ENCODE peak calls at places on chromosomes 7 and 10, in ten cellular contexts. One of them, this sample, is unnamed.

GRCh38 chr7:73974101-73974947 is 53.6 kb upstream of the ELN start:
- DNase-seq in head of caudate nucleus: no peak
- DNase-seq in ureter: peak; percentile 37
- DNase-seq in foreskin fibroblast: no peak
- DNase-seq in Daoy: no peak
- DNase-seq in activated naive CD4-positive, alpha-beta T cell treated with anti-CD3 and anti-CD28 coated beads for 36 hours: no peak
- DNase-seq in activated T-helper 1 cell treated with anti-CD3 and anti-CD28 coated beads, Interleukin-2, amount 50 U/mL, for 16 hours: no peak
- DNase-seq in endothelial cell: no peak
- DNase-seq in cardiac muscle cell: no peak
- DNase-seq in activated CD4-positive, CD25-positive, alpha-beta regulatory T cell treated with anti-CD3 and anti-CD28 coated beads, Interleukin-2, amount 50 U/mL, for 72 hours: peak; percentile 0
- DNase-seq in this sample: no peak

GRCh38 chr10:124678566-124679240 is 65.5 kb downstream of the FAM53B start:
- DNase-seq in activated T-helper 1 cell treated with anti-CD3 and anti-CD28 coated beads, Interleukin-2, amount 50 U/mL, for 16 hours: no peak
- DNase-seq in cardiac muscle cell: no peak
- DNase-seq in activated naive CD4-positive, alpha-beta T cell treated with anti-CD3 and anti-CD28 coated beads for 36 hours: peak; percentile 43
- DNase-seq in ureter: no peak
- DNase-seq in Daoy: no peak
- DNase-seq in endothelial cell: no peak
- DNase-seq in foreskin fibroblast: no peak
- DNase-seq in head of caudate nucleus: no peak
- DNase-seq in activated CD4-positive, CD25-positive, alpha-beta regulatory T cell treated with anti-CD3 and anti-CD28 coated beads, Interleukin-2, amount 50 U/mL, for 72 hours: no peak
- DNase-seq in this sample: no peak

GRCh38 chr7:55070839-55071238 is 52.0 kb downstream of the EGFR start:
- DNase-seq in ureter: no peak
- DNase-seq in foreskin fibroblast: no peak
- DNase-seq in activated CD4-positive, CD25-positive, alpha-beta regulatory T cell treated with anti-CD3 and anti-CD28 coated beads, Interleukin-2, amount 50 U/mL, for 72 hours: no peak
- DNase-seq in Daoy: no peak
- DNase-seq in endothelial cell: no peak
- DNase-seq in activated T-helper 1 cell treated with anti-CD3 and anti-CD28 coated beads, Interleukin-2, amount 50 U/mL, for 16 hours: no peak
- DNase-seq in activated naive CD4-positive, alpha-beta T cell treated with anti-CD3 and anti-CD28 coated beads for 36 hours: no peak
- DNase-seq in cardiac muscle cell: no peak
- DNase-seq in head of caudate nucleus: no peak
- DNase-seq in this sample: no peak

GRCh38 chr7:155804897-155805825 is 7.1 kb downstream of the SHH start:
- DNase-seq in ureter: no peak
- DNase-seq in cardiac muscle cell: peak; percentile 79
- DNase-seq in foreskin fibroblast: peak; percentile 69
- DNase-seq in activated CD4-positive, CD25-positive, alpha-beta regulatory T cell treated with anti-CD3 and anti-CD28 coated beads, Interleukin-2, amount 50 U/mL, for 72 hours: peak; percentile 70
- DNase-seq in endothelial cell: peak; percentile 94
- DNase-seq in activated T-helper 1 cell treated with anti-CD3 and anti-CD28 coated beads, Interleukin-2, amount 50 U/mL, for 16 hours: no peak
- DNase-seq in Daoy: peak; percentile 94
- DNase-seq in head of caudate nucleus: peak; percentile 60
- DNase-seq in activated naive CD4-positive, alpha-beta T cell treated with anti-CD3 and anti-CD28 coated beads for 36 hours: peak; percentile 65
- DNase-seq in this sample: peak; percentile 80

GRCh38 chr7:137453356-137453755 is 109.8 kb upstream of the PTN start:
- DNase-seq in activated naive CD4-positive, alpha-beta T cell treated with anti-CD3 and anti-CD28 coated beads for 36 hours: no peak
- DNase-seq in endothelial cell: no peak
- DNase-seq in activated CD4-positive, CD25-positive, alpha-beta regulatory T cell treated with anti-CD3 and anti-CD28 coated beads, Interleukin-2, amount 50 U/mL, for 72 hours: no peak
- DNase-seq in head of caudate nucleus: no peak
- DNase-seq in Daoy: no peak
- DNase-seq in foreskin fibroblast: no peak
- DNase-seq in ureter: no peak
- DNase-seq in cardiac muscle cell: no peak
- DNase-seq in activated T-helper 1 cell treated with anti-CD3 and anti-CD28 coated beads, Interleukin-2, amount 50 U/mL, for 16 hours: no peak
- DNase-seq in this sample: no peak

GRCh38 chr7:111212857-111213523 is 122.1 kb downstream of the LRRN3 start:
- DNase-seq in Daoy: no peak
- DNase-seq in cardiac muscle cell: no peak
- DNase-seq in activated CD4-positive, CD25-positive, alpha-beta regulatory T cell treated with anti-CD3 and anti-CD28 coated beads, Interleukin-2, amount 50 U/mL, for 72 hours: no peak
- DNase-seq in activated T-helper 1 cell treated with anti-CD3 and anti-CD28 coated beads, Interleukin-2, amount 50 U/mL, for 16 hours: no peak
- DNase-seq in head of caudate nucleus: no peak
- DNase-seq in activated naive CD4-positive, alpha-beta T cell treated with anti-CD3 and anti-CD28 coated beads for 36 hours: no peak
- DNase-seq in foreskin fibroblast: no peak
- DNase-seq in endothelial cell: no peak
- DNase-seq in ureter: no peak
- DNase-seq in this sample: no peak

GRCh38 chr7:131620673-131621609 is 64.5 kb upstream of the PODXL start:
- DNase-seq in endothelial cell: no peak
- DNase-seq in ureter: no peak
- DNase-seq in activated CD4-positive, CD25-positive, alpha-beta regulatory T cell treated with anti-CD3 and anti-CD28 coated beads, Interleukin-2, amount 50 U/mL, for 72 hours: no peak
- DNase-seq in activated naive CD4-positive, alpha-beta T cell treated with anti-CD3 and anti-CD28 coated beads for 36 hours: no peak
- DNase-seq in cardiac muscle cell: peak; percentile 37
- DNase-seq in head of caudate nucleus: no peak
- DNase-seq in activated T-helper 1 cell treated with anti-CD3 and anti-CD28 coated beads, Interleukin-2, amount 50 U/mL, for 16 hours: no peak
- DNase-seq in foreskin fibroblast: no peak
- DNase-seq in Daoy: peak; percentile 88
- DNase-seq in this sample: no peak

GRCh38 chr10:32056136-32057040 is at the start of gene KIF5B:
- DNase-seq in endothelial cell: peak; percentile 93
- DNase-seq in cardiac muscle cell: peak; percentile 90
- DNase-seq in ureter: peak; percentile 89
- DNase-seq in activated T-helper 1 cell treated with anti-CD3 and anti-CD28 coated beads, Interleukin-2, amount 50 U/mL, for 16 hours: peak; percentile 74
- DNase-seq in activated naive CD4-positive, alpha-beta T cell treated with anti-CD3 and anti-CD28 coated beads for 36 hours: peak; percentile 84
- DNase-seq in foreskin fibroblast: peak; percentile 84
- DNase-seq in activated CD4-positive, CD25-positive, alpha-beta regulatory T cell treated with anti-CD3 and anti-CD28 coated beads, Interleukin-2, amount 50 U/mL, for 72 hours: peak; percentile 92
- DNase-seq in Daoy: peak; percentile 92
- DNase-seq in head of caudate nucleus: peak; percentile 88
- DNase-seq in this sample: peak; percentile 98

GRCh38 chr7:87875151-87876039 is 765 bp downstream of the SLC25A40 start:
- DNase-seq in activated T-helper 1 cell treated with anti-CD3 and anti-CD28 coated beads, Interleukin-2, amount 50 U/mL, for 16 hours: no peak
- DNase-seq in endothelial cell: no peak
- DNase-seq in cardiac muscle cell: no peak
- DNase-seq in Daoy: no peak
- DNase-seq in head of caudate nucleus: no peak
- DNase-seq in activated naive CD4-positive, alpha-beta T cell treated with anti-CD3 and anti-CD28 coated beads for 36 hours: peak; percentile 7
- DNase-seq in foreskin fibroblast: no peak
- DNase-seq in activated CD4-positive, CD25-positive, alpha-beta regulatory T cell treated with anti-CD3 and anti-CD28 coated beads, Interleukin-2, amount 50 U/mL, for 72 hours: no peak
- DNase-seq in ureter: peak; percentile 44
- DNase-seq in this sample: peak; percentile 6

GRCh38 chr10:69715156-69715898 is 85.3 kb downstream of the FAM241B start:
- DNase-seq in activated T-helper 1 cell treated with anti-CD3 and anti-CD28 coated beads, Interleukin-2, amount 50 U/mL, for 16 hours: no peak
- DNase-seq in Daoy: no peak
- DNase-seq in foreskin fibroblast: no peak
- DNase-seq in cardiac muscle cell: peak; percentile 50
- DNase-seq in ureter: no peak
- DNase-seq in endothelial cell: no peak
- DNase-seq in activated naive CD4-positive, alpha-beta T cell treated with anti-CD3 and anti-CD28 coated beads for 36 hours: no peak
- DNase-seq in activated CD4-positive, CD25-positive, alpha-beta regulatory T cell treated with anti-CD3 and anti-CD28 coated beads, Interleukin-2, amount 50 U/mL, for 72 hours: no peak
- DNase-seq in head of caudate nucleus: no peak
- DNase-seq in this sample: no peak

GRCh38 chr10:9028211-9028610 is 973.7 kb downstream of the GATA3 start:
- DNase-seq in activated naive CD4-positive, alpha-beta T cell treated with anti-CD3 and anti-CD28 coated beads for 36 hours: no peak
- DNase-seq in Daoy: no peak
- DNase-seq in head of caudate nucleus: no peak
- DNase-seq in activated T-helper 1 cell treated with anti-CD3 and anti-CD28 coated beads, Interleukin-2, amount 50 U/mL, for 16 hours: no peak
- DNase-seq in foreskin fibroblast: no peak
- DNase-seq in cardiac muscle cell: no peak
- DNase-seq in activated CD4-positive, CD25-positive, alpha-beta regulatory T cell treated with anti-CD3 and anti-CD28 coated beads, Interleukin-2, amount 50 U/mL, for 72 hours: no peak
- DNase-seq in ureter: no peak
- DNase-seq in endothelial cell: no peak
- DNase-seq in this sample: no peak

GRCh38 chr7:55574062-55574717 is 1.9 kb upstream of the VOPP1 start:
- DNase-seq in activated T-helper 1 cell treated with anti-CD3 and anti-CD28 coated beads, Interleukin-2, amount 50 U/mL, for 16 hours: no peak
- DNase-seq in cardiac muscle cell: peak; percentile 22
- DNase-seq in foreskin fibroblast: peak; percentile 15
- DNase-seq in activated CD4-positive, CD25-positive, alpha-beta regulatory T cell treated with anti-CD3 and anti-CD28 coated beads, Interleukin-2, amount 50 U/mL, for 72 hours: no peak
- DNase-seq in head of caudate nucleus: no peak
- DNase-seq in endothelial cell: no peak
- DNase-seq in ureter: peak; percentile 43
- DNase-seq in activated naive CD4-positive, alpha-beta T cell treated with anti-CD3 and anti-CD28 coated beads for 36 hours: peak; percentile 76
- DNase-seq in Daoy: no peak
- DNase-seq in this sample: peak; percentile 39

GRCh38 chr7:119783799-119784198 is 489.2 kb upstream of the KCND2 start:
- DNase-seq in cardiac muscle cell: peak; percentile 68
- DNase-seq in foreskin fibroblast: no peak
- DNase-seq in activated naive CD4-positive, alpha-beta T cell treated with anti-CD3 and anti-CD28 coated beads for 36 hours: no peak
- DNase-seq in ureter: no peak
- DNase-seq in head of caudate nucleus: no peak
- DNase-seq in activated CD4-positive, CD25-positive, alpha-beta regulatory T cell treated with anti-CD3 and anti-CD28 coated beads, Interleukin-2, amount 50 U/mL, for 72 hours: no peak
- DNase-seq in activated T-helper 1 cell treated with anti-CD3 and anti-CD28 coated beads, Interleukin-2, amount 50 U/mL, for 16 hours: no peak
- DNase-seq in endothelial cell: no peak
- DNase-seq in Daoy: peak; percentile 23
- DNase-seq in this sample: no peak

GRCh38 chr10:59434463-59435326 is 72.3 kb upstream of the FAM13C start:
- DNase-seq in cardiac muscle cell: peak; percentile 43
- DNase-seq in foreskin fibroblast: no peak
- DNase-seq in head of caudate nucleus: no peak
- DNase-seq in activated T-helper 1 cell treated with anti-CD3 and anti-CD28 coated beads, Interleukin-2, amount 50 U/mL, for 16 hours: no peak
- DNase-seq in ureter: no peak
- DNase-seq in endothelial cell: no peak
- DNase-seq in activated naive CD4-positive, alpha-beta T cell treated with anti-CD3 and anti-CD28 coated beads for 36 hours: no peak
- DNase-seq in activated CD4-positive, CD25-positive, alpha-beta regulatory T cell treated with anti-CD3 and anti-CD28 coated beads, Interleukin-2, amount 50 U/mL, for 72 hours: no peak
- DNase-seq in Daoy: peak; percentile 17
- DNase-seq in this sample: peak; percentile 17

GRCh38 chr7:128011079-128011670 is 20.1 kb downstream of the LRRC4 start:
- DNase-seq in endothelial cell: no peak
- DNase-seq in foreskin fibroblast: no peak
- DNase-seq in head of caudate nucleus: no peak
- DNase-seq in activated T-helper 1 cell treated with anti-CD3 and anti-CD28 coated beads, Interleukin-2, amount 50 U/mL, for 16 hours: no peak
- DNase-seq in activated CD4-positive, CD25-positive, alpha-beta regulatory T cell treated with anti-CD3 and anti-CD28 coated beads, Interleukin-2, amount 50 U/mL, for 72 hours: no peak
- DNase-seq in activated naive CD4-positive, alpha-beta T cell treated with anti-CD3 and anti-CD28 coated beads for 36 hours: no peak
- DNase-seq in ureter: no peak
- DNase-seq in Daoy: no peak
- DNase-seq in cardiac muscle cell: no peak
- DNase-seq in this sample: no peak

GRCh38 chr7:15503603-15504280 is 58.1 kb downstream of the AGMO start:
- DNase-seq in activated T-helper 1 cell treated with anti-CD3 and anti-CD28 coated beads, Interleukin-2, amount 50 U/mL, for 16 hours: no peak
- DNase-seq in activated CD4-positive, CD25-positive, alpha-beta regulatory T cell treated with anti-CD3 and anti-CD28 coated beads, Interleukin-2, amount 50 U/mL, for 72 hours: no peak
- DNase-seq in ureter: no peak
- DNase-seq in cardiac muscle cell: peak; percentile 22
- DNase-seq in head of caudate nucleus: no peak
- DNase-seq in foreskin fibroblast: no peak
- DNase-seq in activated naive CD4-positive, alpha-beta T cell treated with anti-CD3 and anti-CD28 coated beads for 36 hours: no peak
- DNase-seq in endothelial cell: no peak
- DNase-seq in Daoy: no peak
- DNase-seq in this sample: no peak

GRCh38 chr10:89352802-89353201 is 25.0 kb downstream of the IFIT3 start:
- DNase-seq in activated T-helper 1 cell treated with anti-CD3 and anti-CD28 coated beads, Interleukin-2, amount 50 U/mL, for 16 hours: no peak
- DNase-seq in head of caudate nucleus: no peak
- DNase-seq in ureter: no peak
- DNase-seq in cardiac muscle cell: peak; percentile 40
- DNase-seq in Daoy: no peak
- DNase-seq in activated CD4-positive, CD25-positive, alpha-beta regulatory T cell treated with anti-CD3 and anti-CD28 coated beads, Interleukin-2, amount 50 U/mL, for 72 hours: no peak
- DNase-seq in endothelial cell: no peak
- DNase-seq in activated naive CD4-positive, alpha-beta T cell treated with anti-CD3 and anti-CD28 coated beads for 36 hours: no peak
- DNase-seq in foreskin fibroblast: no peak
- DNase-seq in this sample: no peak

GRCh38 chr10:24287559-24288195 is 78.7 kb downstream of the KIAA1217 start:
- DNase-seq in activated naive CD4-positive, alpha-beta T cell treated with anti-CD3 and anti-CD28 coated beads for 36 hours: no peak
- DNase-seq in head of caudate nucleus: no peak
- DNase-seq in Daoy: no peak
- DNase-seq in activated CD4-positive, CD25-positive, alpha-beta regulatory T cell treated with anti-CD3 and anti-CD28 coated beads, Interleukin-2, amount 50 U/mL, for 72 hours: no peak
- DNase-seq in activated T-helper 1 cell treated with anti-CD3 and anti-CD28 coated beads, Interleukin-2, amount 50 U/mL, for 16 hours: no peak
- DNase-seq in foreskin fibroblast: no peak
- DNase-seq in cardiac muscle cell: no peak
- DNase-seq in endothelial cell: no peak
- DNase-seq in ureter: no peak
- DNase-seq in this sample: no peak

GRCh38 chr7:787332-788240 is 44.7 kb upstream of the SUN1 start:
- DNase-seq in activated T-helper 1 cell treated with anti-CD3 and anti-CD28 coated beads, Interleukin-2, amount 50 U/mL, for 16 hours: no peak
- DNase-seq in ureter: no peak
- DNase-seq in activated CD4-positive, CD25-positive, alpha-beta regulatory T cell treated with anti-CD3 and anti-CD28 coated beads, Interleukin-2, amount 50 U/mL, for 72 hours: no peak
- DNase-seq in activated naive CD4-positive, alpha-beta T cell treated with anti-CD3 and anti-CD28 coated beads for 36 hours: no peak
- DNase-seq in head of caudate nucleus: no peak
- DNase-seq in foreskin fibroblast: no peak
- DNase-seq in cardiac muscle cell: no peak
- DNase-seq in Daoy: no peak
- DNase-seq in endothelial cell: no peak
- DNase-seq in this sample: no peak

GRCh38 chr7:25260862-25261454 is 32.7 kb upstream of the NPVF start:
- DNase-seq in head of caudate nucleus: no peak
- DNase-seq in Daoy: peak; percentile 70
- DNase-seq in foreskin fibroblast: peak; percentile 51
- DNase-seq in activated CD4-positive, CD25-positive, alpha-beta regulatory T cell treated with anti-CD3 and anti-CD28 coated beads, Interleukin-2, amount 50 U/mL, for 72 hours: no peak
- DNase-seq in activated T-helper 1 cell treated with anti-CD3 and anti-CD28 coated beads, Interleukin-2, amount 50 U/mL, for 16 hours: no peak
- DNase-seq in activated naive CD4-positive, alpha-beta T cell treated with anti-CD3 and anti-CD28 coated beads for 36 hours: peak; percentile 30
- DNase-seq in ureter: no peak
- DNase-seq in cardiac muscle cell: peak; percentile 79
- DNase-seq in endothelial cell: no peak
- DNase-seq in this sample: peak; percentile 61

GRCh38 chr10:129057856-129058663 is 409.0 kb upstream of the MGMT start:
- DNase-seq in activated T-helper 1 cell treated with anti-CD3 and anti-CD28 coated beads, Interleukin-2, amount 50 U/mL, for 16 hours: no peak
- DNase-seq in cardiac muscle cell: no peak
- DNase-seq in activated CD4-positive, CD25-positive, alpha-beta regulatory T cell treated with anti-CD3 and anti-CD28 coated beads, Interleukin-2, amount 50 U/mL, for 72 hours: peak; percentile 54
- DNase-seq in activated naive CD4-positive, alpha-beta T cell treated with anti-CD3 and anti-CD28 coated beads for 36 hours: peak; percentile 70
- DNase-seq in Daoy: peak; percentile 34
- DNase-seq in head of caudate nucleus: no peak
- DNase-seq in ureter: no peak
- DNase-seq in foreskin fibroblast: no peak
- DNase-seq in endothelial cell: no peak
- DNase-seq in this sample: no peak

GRCh38 chr7:12783421-12783820 is 96.0 kb downstream of the ARL4A start:
- DNase-seq in cardiac muscle cell: peak; percentile 22
- DNase-seq in activated CD4-positive, CD25-positive, alpha-beta regulatory T cell treated with anti-CD3 and anti-CD28 coated beads, Interleukin-2, amount 50 U/mL, for 72 hours: no peak
- DNase-seq in endothelial cell: no peak
- DNase-seq in head of caudate nucleus: no peak
- DNase-seq in ureter: no peak
- DNase-seq in Daoy: no peak
- DNase-seq in activated T-helper 1 cell treated with anti-CD3 and anti-CD28 coated beads, Interleukin-2, amount 50 U/mL, for 16 hours: no peak
- DNase-seq in foreskin fibroblast: no peak
- DNase-seq in activated naive CD4-positive, alpha-beta T cell treated with anti-CD3 and anti-CD28 coated beads for 36 hours: no peak
- DNase-seq in this sample: no peak

GRCh38 chr10:95242581-95243317 is 48.1 kb downstream of the PDLIM1 start:
- DNase-seq in ureter: no peak
- DNase-seq in activated T-helper 1 cell treated with anti-CD3 and anti-CD28 coated beads, Interleukin-2, amount 50 U/mL, for 16 hours: no peak
- DNase-seq in activated CD4-positive, CD25-positive, alpha-beta regulatory T cell treated with anti-CD3 and anti-CD28 coated beads, Interleukin-2, amount 50 U/mL, for 72 hours: no peak
- DNase-seq in activated naive CD4-positive, alpha-beta T cell treated with anti-CD3 and anti-CD28 coated beads for 36 hours: peak; percentile 67
- DNase-seq in cardiac muscle cell: peak; percentile 70
- DNase-seq in head of caudate nucleus: peak; percentile 29
- DNase-seq in Daoy: peak; percentile 53
- DNase-seq in endothelial cell: peak; percentile 68
- DNase-seq in foreskin fibroblast: peak; percentile 54
- DNase-seq in this sample: peak; percentile 72

GRCh38 chr10:132447446-132448247 is 50.6 kb downstream of the PWWP2B start:
- DNase-seq in cardiac muscle cell: peak; percentile 71
- DNase-seq in activated CD4-positive, CD25-positive, alpha-beta regulatory T cell treated with anti-CD3 and anti-CD28 coated beads, Interleukin-2, amount 50 U/mL, for 72 hours: peak; percentile 70
- DNase-seq in ureter: peak; percentile 82
- DNase-seq in head of caudate nucleus: no peak
- DNase-seq in activated naive CD4-positive, alpha-beta T cell treated with anti-CD3 and anti-CD28 coated beads for 36 hours: peak; percentile 87
- DNase-seq in endothelial cell: no peak
- DNase-seq in activated T-helper 1 cell treated with anti-CD3 and anti-CD28 coated beads, Interleukin-2, amount 50 U/mL, for 16 hours: peak; percentile 49
- DNase-seq in foreskin fibroblast: peak; percentile 19
- DNase-seq in Daoy: peak; percentile 85
- DNase-seq in this sample: peak; percentile 74

GRCh38 chr7:75639893-75640600 is 98.7 kb downstream of the HIP1 start:
- DNase-seq in activated CD4-positive, CD25-positive, alpha-beta regulatory T cell treated with anti-CD3 and anti-CD28 coated beads, Interleukin-2, amount 50 U/mL, for 72 hours: no peak
- DNase-seq in activated naive CD4-positive, alpha-beta T cell treated with anti-CD3 and anti-CD28 coated beads for 36 hours: no peak
- DNase-seq in Daoy: no peak
- DNase-seq in cardiac muscle cell: no peak
- DNase-seq in foreskin fibroblast: no peak
- DNase-seq in activated T-helper 1 cell treated with anti-CD3 and anti-CD28 coated beads, Interleukin-2, amount 50 U/mL, for 16 hours: no peak
- DNase-seq in endothelial cell: no peak
- DNase-seq in head of caudate nucleus: no peak
- DNase-seq in ureter: no peak
- DNase-seq in this sample: peak; percentile 20